ENCODE peak calls at places on chromosomes 4 and X, in eight cellular contexts. J is upper lobe of left lung, L is stomach, T is H1, I is A549, S is K562, U is ovary, M is sigmoid colon. R is an unnamed sample.

GRCh38 chrX:139933904-139934303 is 1.1 kb upstream of the ATP11C start:
- DNase-seq in I (peak; percentile 7), M (no peak), L (peak; percentile 31), S (no peak), J (no peak), T (no peak), U (no peak), R (no peak)

GRCh38 chr4:20265726-20266125 is 14.0 kb downstream of the SLIT2 start:
- DNase-seq in M (no peak), S (no peak), I (no peak), J (no peak), L (no peak), U (no peak), T (no peak), R (no peak)

GRCh38 chr4:115537387-115537786 is 424.0 kb upstream of the NDST4 start:
- DNase-seq in M (no peak), I (no peak), J (no peak), S (no peak), T (no peak), L (no peak), U (no peak), R (no peak)

GRCh38 chr4:41119867-41120295 is 94.5 kb downstream of the APBB2 start:
- DNase-seq in J (no peak), S (no peak), T (no peak), I (no peak), L (no peak), M (no peak), U (peak; percentile 80), R (no peak)

GRCh38 chr4:187814737-187815465 is 180.7 kb upstream of the ZFP42 start:
- DNase-seq in L (no peak), I (no peak), M (no peak), S (no peak), J (no peak), T (no peak), U (no peak), R (no peak)

GRCh38 chr4:52641853-52642563 is 17.1 kb downstream of the USP46 start:
- DNase-seq in L (no peak), S (no peak), U (no peak), T (no peak), M (no peak), I (no peak), J (no peak), R (no peak)

GRCh38 chr4:139595989-139596679 is 40.1 kb upstream of the SETD7 start:
- DNase-seq in S (no peak), L (no peak), M (peak; percentile 71), I (peak; percentile 76), U (no peak), J (no peak), T (no peak), R (no peak)

GRCh38 chr4:131137196-131137595 is 2011.9 kb upstream of the PCDH10 start:
- DNase-seq in T (no peak), M (no peak), J (no peak), S (no peak), U (no peak), I (no peak), L (no peak), R (no peak)

GRCh38 chr4:150960818-150961217 is 54.3 kb downstream of the LRBA start:
- DNase-seq in L (peak; percentile 37), I (peak; percentile 53), U (no peak), J (no peak), S (peak; percentile 59), M (no peak), T (peak; percentile 57), R (peak; percentile 35)

GRCh38 chr4:145681518-145681917 is 1.6 kb downstream of the C4orf51 start:
- DNase-seq in S (no peak), U (no peak), I (no peak), L (no peak), M (no peak), J (no peak), T (no peak), R (no peak)

GRCh38 chrX:48474127-48474526 is 1.9 kb upstream of the FTSJ1 start:
- DNase-seq in L (no peak), U (no peak), J (no peak), I (peak; percentile 31), S (no peak), M (no peak), T (no peak), R (peak; percentile 42)

GRCh38 chr4:108213308-108213707 is 44.6 kb upstream of the LEF1 start:
- DNase-seq in S (no peak), I (no peak), T (no peak), J (no peak), M (no peak), L (no peak), U (no peak), R (no peak)

GRCh38 chr4:147327322-147327721 is 153.6 kb upstream of the EDNRA start:
- DNase-seq in J (no peak), L (no peak), T (no peak), M (no peak), U (no peak), I (no peak), S (no peak), R (no peak)

GRCh38 chr4:47972721-47973120 is 43.8 kb downstream of the CNGA1 start:
- DNase-seq in I (no peak), M (no peak), L (no peak), J (no peak), S (no peak), T (no peak), U (no peak), R (no peak)

GRCh38 chr4:67344594-67345380 is 200.5 kb downstream of the CENPC start:
- DNase-seq in U (no peak), I (no peak), L (no peak), S (no peak), M (no peak), T (no peak), J (no peak), R (no peak)

GRCh38 chr4:25926473-25926872 is 12.5 kb downstream of the SMIM20 start:
- DNase-seq in L (no peak), T (no peak), I (no peak), U (no peak), M (no peak), S (no peak), J (no peak), R (no peak)

GRCh38 chrX:53992589-53992988 is 51.7 kb downstream of the PHF8 start:
- DNase-seq in M (no peak), U (no peak), L (no peak), S (no peak), I (no peak), T (no peak), J (no peak), R (no peak)

GRCh38 chrX:19751068-19751467 is 136.3 kb downstream of the SH3KBP1 start:
- DNase-seq in S (no peak), U (no peak), T (no peak), I (no peak), L (no peak), J (no peak), M (no peak), R (no peak)

GRCh38 chr4:129950217-129950616 is 854.3 kb downstream of the C4orf33 start:
- DNase-seq in T (no peak), L (no peak), I (no peak), S (no peak), M (no peak), J (no peak), U (no peak), R (no peak)
- TF ChIP-seq EP300 in T (no peak), L (no peak), I (no peak), S (no peak), M (no peak), J (no peak), U (no peak), R (no peak)

DNA sequence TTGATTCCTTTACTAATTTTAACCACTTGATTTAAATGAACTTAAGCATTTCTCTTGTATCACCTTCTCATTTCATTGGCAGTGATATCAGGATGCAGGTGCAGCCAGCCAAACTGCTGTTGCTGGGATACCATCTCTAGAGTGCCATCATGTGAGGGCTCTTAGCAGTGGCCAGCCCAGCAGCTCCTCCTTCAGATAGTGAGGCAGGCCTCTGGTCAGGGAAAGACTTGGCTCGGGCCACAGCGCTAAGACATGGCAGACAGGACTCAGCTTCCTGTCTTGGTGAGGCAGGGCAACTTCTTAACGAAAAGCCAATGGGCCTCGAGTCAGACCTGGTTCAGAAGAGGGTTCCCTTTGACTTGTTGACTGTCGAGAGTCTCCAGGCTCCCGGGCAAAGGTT is 50.0 kb downstream of the NOP14 start:
- DNase-seq in T (no peak), J (no peak), L (no peak), M (no peak), I (no peak), S (no peak), U (no peak), R (no peak)
- TF ChIP-seq EP300 in T (no peak), J (no peak), L (no peak), M (no peak), I (no peak), S (no peak), U (no peak), R (no peak)

DNA sequence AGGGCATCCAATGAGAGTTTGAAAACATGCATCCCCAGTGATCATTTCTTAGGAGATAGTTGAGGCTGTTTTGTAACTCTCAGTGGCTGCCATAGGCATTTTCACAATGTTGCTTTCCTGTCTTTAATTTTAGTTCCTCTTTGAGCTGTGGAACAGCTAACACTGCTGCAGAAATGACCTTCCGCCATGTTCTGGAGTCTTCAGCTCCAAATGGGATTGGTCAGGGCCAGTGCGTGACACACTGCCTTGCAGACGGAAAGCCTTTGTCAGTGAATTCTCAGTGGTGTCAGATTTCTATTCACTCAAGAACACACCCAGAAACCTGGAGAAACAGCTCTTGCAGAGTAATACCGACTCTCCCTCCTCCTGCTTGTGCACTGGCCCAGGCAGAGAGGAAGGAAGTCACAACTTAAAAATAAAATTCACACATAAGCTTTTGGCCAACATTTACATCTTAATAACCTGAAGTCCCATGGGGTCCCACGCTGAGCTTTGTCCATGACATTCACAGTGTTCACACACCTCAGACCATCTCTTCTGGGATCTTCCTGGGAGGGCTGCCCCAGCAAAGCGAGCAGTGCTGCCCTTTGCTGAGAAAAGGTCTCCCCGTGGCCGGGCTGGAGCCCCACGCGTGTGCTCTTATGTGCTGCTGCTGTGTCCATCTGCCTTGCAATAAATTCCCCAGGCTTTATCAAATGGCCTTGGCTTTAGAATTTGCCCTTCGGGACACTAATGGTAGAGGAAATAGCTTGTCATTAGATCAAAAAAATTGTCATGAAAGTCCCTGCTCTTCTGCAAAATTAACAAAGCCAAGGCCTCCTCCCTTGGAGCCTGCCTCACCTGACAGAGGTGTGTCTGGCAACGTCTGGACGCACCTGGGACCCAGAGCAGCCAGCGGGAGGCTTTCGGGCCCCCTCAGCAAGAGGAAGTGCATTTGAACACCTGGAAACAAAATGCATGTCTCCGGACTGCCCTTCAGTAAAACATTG is 126.8 kb downstream of the IRF2 start:
- DNase-seq in U (no peak), J (no peak), T (no peak), L (peak; percentile 80), S (peak; percentile 58), M (peak; percentile 73), I (peak; percentile 13), R (no peak)
- TF ChIP-seq EP300 in U (peak; percentile 4), J (no peak), T (peak; percentile 7), L (no peak), S (no peak), M (no peak), I (no peak), R (no peak)

DNA sequence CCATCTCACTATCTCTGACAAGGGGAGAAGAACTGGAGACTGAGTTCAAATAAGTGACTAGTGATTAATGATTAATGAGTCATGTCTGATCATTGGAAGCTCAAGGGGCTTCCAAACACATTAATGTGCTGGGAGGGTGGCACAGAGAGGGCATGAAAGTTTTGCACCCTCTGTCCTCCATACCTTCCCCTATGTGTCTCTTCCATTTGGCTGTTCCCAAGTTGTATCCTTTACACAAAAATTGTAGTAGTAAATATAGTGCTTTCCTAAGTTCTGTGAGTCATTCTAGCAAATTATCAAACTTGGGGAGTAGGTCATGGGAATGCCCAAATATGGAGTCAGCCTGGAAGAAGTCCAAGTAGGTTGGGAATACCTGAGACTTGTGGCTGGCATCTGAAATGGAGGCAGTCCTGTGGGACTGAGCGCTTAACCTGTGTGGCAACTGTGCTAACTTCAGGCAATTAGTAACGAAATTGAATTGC is 4.1 kb upstream of the FAM200B start:
- DNase-seq in L (peak; percentile 36), I (peak; percentile 89), M (no peak), T (no peak), S (no peak), J (no peak), U (no peak), R (no peak)
- TF ChIP-seq EP300 in L (no peak), I (no peak), M (no peak), T (no peak), S (no peak), J (no peak), U (no peak), R (no peak)